ENCODE peak calls at places on chromosome 1, in six cellular contexts. N, Z, E, C, S and L are unnamed samples.

GRCh38 chr1:99553301-99553700 is 92.6 kb upstream of the PALMD start:
- DNase-seq in N (no peak), Z (no peak), E (no peak), C (no peak), S (no peak), L (no peak)

GRCh38 chr1:59361766-59362165 is 64.9 kb downstream of the FGGY start:
- DNase-seq in N (no peak), Z (peak), E (no peak), C (no peak), S (peak), L (no peak)

GRCh38 chr1:222928212-222928611 is 113.4 kb downstream of the DISP1 start:
- DNase-seq in N (peak), Z (peak), E (no peak), C (no peak), S (peak), L (no peak)

GRCh38 chr1:76450229-76450628 is 375.7 kb downstream of the ST6GALNAC3 start:
- DNase-seq in N (no peak), Z (no peak), E (no peak), C (no peak), S (no peak), L (no peak)

GRCh38 chr1:192256674-192257334 is 60.0 kb upstream of the RGS21 start:
- DNase-seq in N (no peak), Z (no peak), E (no peak), C (no peak), S (no peak), L (no peak)

GRCh38 chr1:65527672-65528071 is 107.2 kb downstream of the LEPR start:
- DNase-seq in N (peak), Z (no peak), E (no peak), C (no peak), S (no peak), L (no peak)

GRCh38 chr1:6384962-6385672 is 8.4 kb downstream of the ACOT7 start:
- DNase-seq in N (no peak), Z (no peak), E (no peak), C (no peak), S (peak), L (no peak)

GRCh38 chr1:14815175-14815882 is 216.8 kb downstream of the KAZN start:
- DNase-seq in N (no peak), Z (no peak), E (no peak), C (no peak), S (no peak), L (no peak)

GRCh38 chr1:96845464-96845863 is 123.9 kb downstream of the PTBP2 start:
- DNase-seq in N (peak), Z (no peak), E (no peak), C (no peak), S (no peak), L (no peak)

GRCh38 chr1:18998016-18998724 is 41.7 kb upstream of the IFFO2 start:
- DNase-seq in N (no peak), Z (no peak), E (no peak), C (no peak), S (no peak), L (no peak)

GRCh38 chr1:30505853-30506784 is 217.3 kb downstream of the MATN1 start:
- DNase-seq in N (no peak), Z (no peak), E (peak), C (no peak), S (no peak), L (no peak)

GRCh38 chr1:235703516-235703915 is 53.9 kb upstream of the GNG4 start:
- DNase-seq in N (peak), Z (no peak), E (no peak), C (no peak), S (no peak), L (no peak)

GRCh38 chr1:57204942-57205787 is 218.7 kb downstream of the DAB1 start:
- DNase-seq in N (peak), Z (no peak), E (no peak), C (no peak), S (no peak), L (no peak)

GRCh38 chr1:9294910-9295636 is 2.4 kb downstream of the SPSB1 start:
- DNase-seq in N (peak), Z (peak), E (no peak), C (no peak), S (peak), L (peak)

GRCh38 chr1:171983584-171983983 is 142.3 kb downstream of the DNM3 start:
- DNase-seq in N (peak), Z (no peak), E (no peak), C (no peak), S (no peak), L (no peak)

GRCh38 chr1:45477646-45478045 is 13.3 kb downstream of the TESK2 start:
- DNase-seq in N (no peak), Z (no peak), E (no peak), C (no peak), S (no peak), L (no peak)

GRCh38 chr1:5830771-5831599 is 161.2 kb downstream of the NPHP4 start:
- DNase-seq in N (no peak), Z (no peak), E (no peak), C (no peak), S (no peak), L (no peak)

GRCh38 chr1:234924450-234925355 is 203.9 kb downstream of the TOMM20 start:
- DNase-seq in N (peak), Z (no peak), E (peak), C (no peak), S (no peak), L (no peak)

GRCh38 chr1:57252597-57253306 is 171.1 kb downstream of the DAB1 start:
- DNase-seq in N (peak), Z (no peak), E (no peak), C (no peak), S (no peak), L (no peak)

GRCh38 chr1:115325876-115326275 is 12.2 kb downstream of the NGF start:
- DNase-seq in N (no peak), Z (peak), E (no peak), C (no peak), S (no peak), L (no peak)

GRCh38 chr1:209755926-209756607 is at the start of gene TRAF3IP3:
- DNase-seq in N (no peak), Z (peak), E (no peak), C (no peak), S (no peak), L (peak)

GRCh38 chr1:222974496-222974895 is 159.7 kb downstream of the DISP1 start:
- DNase-seq in N (peak), Z (no peak), E (no peak), C (peak), S (no peak), L (no peak)

GRCh38 chr1:107530543-107530942 is 389.7 kb downstream of the NTNG1 start:
- DNase-seq in N (peak), Z (no peak), E (no peak), C (no peak), S (no peak), L (no peak)

GRCh38 chr1:173249349-173249748 is 42.2 kb upstream of the TNFSF4 start:
- DNase-seq in N (peak), Z (no peak), E (no peak), C (no peak), S (no peak), L (no peak)

GRCh38 chr1:15014521-15014920 is 139.0 kb upstream of the TMEM51 start:
- DNase-seq in N (no peak), Z (no peak), E (no peak), C (no peak), S (no peak), L (no peak)

GRCh38 chr1:118113261-118113660 is 71.8 kb downstream of the SPAG17 start:
- DNase-seq in N (peak), Z (no peak), E (no peak), C (no peak), S (no peak), L (no peak)

GRCh38 chr1:205714190-205714905 is 34.0 kb upstream of the SLC45A3 start:
- DNase-seq in N (peak), Z (no peak), E (no peak), C (no peak), S (no peak), L (no peak)

GRCh38 chr1:156638596-156638995 is 3.3 kb upstream of the BCAN start:
- DNase-seq in N (no peak), Z (no peak), E (no peak), C (no peak), S (no peak), L (no peak)

GRCh38 chr1:206769331-206769731 is 1.2 kb upstream of the IL19 start:
- DNase-seq in N (no peak), Z (no peak), E (no peak), C (no peak), S (no peak), L (peak)

GRCh38 chr1:150551784-150552691 is 2.8 kb downstream of the ADAMTSL4 start:
- DNase-seq in N (peak), Z (peak), E (peak), C (peak), S (peak), L (no peak)

GRCh38 chr1:218211241-218211640 is 73.9 kb upstream of the RRP15 start:
- DNase-seq in N (peak), Z (no peak), E (no peak), C (no peak), S (no peak), L (no peak)

GRCh38 chr1:194062526-194062925 is 876.1 kb upstream of the B3GALT2 start:
- DNase-seq in N (no peak), Z (no peak), E (no peak), C (no peak), S (no peak), L (no peak)

GRCh38 chr1:26790551-26790953 is 2.8 kb downstream of the PIGV start:
- DNase-seq in N (no peak), Z (no peak), E (no peak), C (no peak), S (no peak), L (no peak)

GRCh38 chr1:202540448-202540847 is 169.8 kb downstream of the SYT2 start:
- DNase-seq in N (peak), Z (no peak), E (no peak), C (no peak), S (no peak), L (no peak)
- H3K4me3 ChIP-seq in N (peak), Z (no peak), E (peak), C (peak), S (peak), L (no peak)

GRCh38 chr1:55040083-55040952 is 970 bp downstream of the PCSK9 start:
- DNase-seq in N (no peak), Z (no peak), E (peak), C (no peak), S (no peak), L (no peak)
- H3K4me3 ChIP-seq in N (peak), Z (no peak), E (peak), C (no peak), S (peak), L (no peak)

GRCh38 chr1:214219916-214220315 is 61.0 kb upstream of the SMYD2 start:
- DNase-seq in N (peak), Z (no peak), E (no peak), C (no peak), S (no peak), L (no peak)

GRCh38 chr1:214229736-214230135 is 51.2 kb upstream of the SMYD2 start:
- DNase-seq in N (no peak), Z (no peak), E (no peak), C (no peak), S (no peak), L (no peak)

GRCh38 chr1:214220891-214221290 is 60.1 kb upstream of the SMYD2 start:
- DNase-seq in N (no peak), Z (no peak), E (no peak), C (no peak), S (no peak), L (no peak)

GRCh38 chr1:214228976-214229375 is 52.0 kb upstream of the SMYD2 start:
- DNase-seq in N (no peak), Z (peak), E (no peak), C (no peak), S (peak), L (no peak)

GRCh38 chr1:214224605-214225354 is 56.2 kb upstream of the SMYD2 start:
- DNase-seq in N (peak), Z (peak), E (no peak), C (no peak), S (no peak), L (no peak)
- H3K4me3 ChIP-seq in N (peak), Z (no peak), E (peak), C (peak), S (peak), L (no peak)

GRCh38 chr1:966135-966602 is at the start of gene PLEKHN1:
- DNase-seq in N (peak), Z (no peak), E (no peak), C (no peak), S (no peak), L (no peak)

GRCh38 chr1:963746-964525 is 2.3 kb upstream of the PLEKHN1 start:
- DNase-seq in N (no peak), Z (no peak), E (no peak), C (no peak), S (no peak), L (no peak)

GRCh38 chr1:964691-965525 is 1.4 kb upstream of the PLEKHN1 start:
- DNase-seq in N (no peak), Z (no peak), E (no peak), C (no peak), S (no peak), L (no peak)

GRCh38 chr1:966603-967295 is 467 bp downstream of the PLEKHN1 start:
- DNase-seq in N (peak), Z (peak), E (peak), C (no peak), S (no peak), L (no peak)

GRCh38 chr1:965526-966134 is 652 bp upstream of the PLEKHN1 start:
- DNase-seq in N (no peak), Z (no peak), E (no peak), C (no peak), S (no peak), L (no peak)
- H3K4me3 ChIP-seq in N (no peak), Z (no peak), E (peak), C (no peak), S (peak), L (no peak)

GRCh38 chr1:1942753-1943656 is 23.9 kb upstream of the TMEM52 start:
- DNase-seq in N (no peak), Z (no peak), E (no peak), C (no peak), S (no peak), L (no peak)
- H3K4me3 ChIP-seq in N (no peak), Z (no peak), E (no peak), C (no peak), S (no peak), L (no peak)

DNA sequence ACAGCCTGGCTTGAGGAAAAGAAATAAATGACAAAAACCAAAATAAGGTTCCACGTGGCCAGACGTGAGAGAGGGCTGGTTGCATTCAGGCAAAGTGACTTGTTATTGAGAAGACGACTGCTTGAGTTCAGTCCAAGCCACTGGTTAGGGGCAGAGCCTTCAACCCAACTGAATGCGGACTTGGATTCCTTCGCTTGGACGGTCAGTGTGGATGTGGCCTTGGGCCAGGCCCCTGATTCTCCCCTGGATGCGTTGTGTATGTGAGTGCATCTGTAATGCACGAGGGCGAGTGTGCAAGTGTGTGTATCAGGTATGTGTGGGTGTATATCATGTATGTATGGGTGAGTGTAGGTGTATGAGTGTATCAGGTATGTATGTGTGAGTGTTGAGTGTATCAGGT is 1.9 kb downstream of the PLA2G2F start:
- DNase-seq in N (no peak), Z (no peak), E (peak), C (no peak), S (no peak), L (no peak)
- H3K4me3 ChIP-seq in N (no peak), Z (no peak), E (no peak), C (no peak), S (no peak), L (no peak)

GRCh38 chr1:159009704-159010361 is at the start of gene IFI16:
- DNase-seq in N (peak), Z (peak), E (no peak), C (peak), S (no peak), L (peak)

GRCh38 chr1:159010398-159010797 is 691 bp downstream of the IFI16 start:
- DNase-seq in N (peak), Z (no peak), E (no peak), C (no peak), S (no peak), L (no peak)

GRCh38 chr1:159014003-159014571 is 4.4 kb downstream of the IFI16 start:
- DNase-seq in N (no peak), Z (no peak), E (no peak), C (no peak), S (no peak), L (no peak)

GRCh38 chr1:159012495-159012894 is 2.8 kb downstream of the IFI16 start:
- DNase-seq in N (peak), Z (peak), E (no peak), C (no peak), S (no peak), L (peak)

GRCh38 chr1:159011701-159012100 is 2.0 kb downstream of the IFI16 start:
- DNase-seq in N (no peak), Z (no peak), E (no peak), C (no peak), S (no peak), L (no peak)
- H3K4me3 ChIP-seq in N (peak), Z (peak), E (peak), C (peak), S (peak), L (peak)

GRCh38 chr1:16422041-16422440 is 15.2 kb downstream of the SPATA21 start:
- DNase-seq in N (no peak), Z (no peak), E (no peak), C (no peak), S (no peak), L (no peak)

GRCh38 chr1:16425125-16426025 is 11.8 kb downstream of the SPATA21 start:
- DNase-seq in N (no peak), Z (no peak), E (no peak), C (no peak), S (no peak), L (no peak)

GRCh38 chr1:16418823-16419425 is 18.3 kb downstream of the SPATA21 start:
- DNase-seq in N (peak), Z (no peak), E (no peak), C (no peak), S (no peak), L (no peak)

GRCh38 chr1:16421201-16421600 is 16.0 kb downstream of the SPATA21 start:
- DNase-seq in N (no peak), Z (no peak), E (no peak), C (no peak), S (no peak), L (no peak)

GRCh38 chr1:16420719-16421118 is 16.5 kb downstream of the SPATA21 start:
- DNase-seq in N (no peak), Z (no peak), E (no peak), C (no peak), S (no peak), L (peak)
- H3K4me3 ChIP-seq in N (no peak), Z (no peak), E (no peak), C (no peak), S (no peak), L (no peak)